ENCODE peak calls at places on chromosomes 13 and 19, in five cellular contexts. G, S, X, P and M are unnamed samples.

GRCh38 chr19:10882108-10882457 is 10.7 kb downstream of the CARM1 start:
- DNase-seq in G (no peak), S (no peak), X (no peak), P (no peak), M (no peak)

GRCh38 chr13:74243637-74244526 is 109.7 kb upstream of the KLF12 start:
- DNase-seq in G (no peak), S (peak; percentile 79), X (no peak), P (no peak), M (no peak)

GRCh38 chr13:25292301-25292700 is 5.0 kb upstream of the MTMR6 start:
- DNase-seq in G (peak; percentile 57), S (peak; percentile 18), X (peak; percentile 95), P (no peak), M (no peak)

GRCh38 chr19:43594710-43595604 is 977 bp downstream of the IRGQ start:
- DNase-seq in G (peak; percentile 89), S (peak; percentile 33), X (no peak), P (peak; percentile 38), M (peak; percentile 91)

GRCh38 chr19:2491130-2491801 is 15.3 kb downstream of the GADD45B start:
- DNase-seq in G (no peak), S (peak; percentile 89), X (no peak), P (peak; percentile 81), M (no peak)

GRCh38 chr13:21328201-21328600 is 130.9 kb downstream of the ZDHHC20 start:
- DNase-seq in G (peak; percentile 80), S (no peak), X (no peak), P (no peak), M (peak; percentile 58)

GRCh38 chr19:48454150-48454730 is 1.1 kb upstream of the KCNJ14 start:
- DNase-seq in G (no peak), S (no peak), X (no peak), P (no peak), M (no peak)

GRCh38 chr13:89407357-89407756 is 1736.2 kb downstream of the SLITRK5 start:
- DNase-seq in G (no peak), S (no peak), X (no peak), P (no peak), M (no peak)

GRCh38 chr19:28319208-28319607 is 893.7 kb downstream of the UQCRFS1 start:
- DNase-seq in G (no peak), S (no peak), X (no peak), P (no peak), M (no peak)

GRCh38 chr19:37872383-37872782 is 34.0 kb downstream of the WDR87 start:
- DNase-seq in G (no peak), S (peak; percentile 22), X (no peak), P (no peak), M (no peak)

GRCh38 chr19:55443045-55443823 is at the start of gene SHISA7:
- DNase-seq in G (peak; percentile 69), S (no peak), X (no peak), P (no peak), M (peak; percentile 48)

GRCh38 chr19:55441692-55442321 is 1.3 kb downstream of the SHISA7 start:
- DNase-seq in G (peak; percentile 87), S (no peak), X (no peak), P (no peak), M (peak; percentile 48)

GRCh38 chr19:55440411-55441105 is 2.5 kb downstream of the SHISA7 start:
- DNase-seq in G (peak; percentile 89), S (no peak), X (no peak), P (no peak), M (peak; percentile 60)

GRCh38 chr19:55442372-55443044 is 592 bp downstream of the SHISA7 start:
- DNase-seq in G (peak; percentile 62), S (no peak), X (no peak), P (no peak), M (peak; percentile 48)

DNA sequence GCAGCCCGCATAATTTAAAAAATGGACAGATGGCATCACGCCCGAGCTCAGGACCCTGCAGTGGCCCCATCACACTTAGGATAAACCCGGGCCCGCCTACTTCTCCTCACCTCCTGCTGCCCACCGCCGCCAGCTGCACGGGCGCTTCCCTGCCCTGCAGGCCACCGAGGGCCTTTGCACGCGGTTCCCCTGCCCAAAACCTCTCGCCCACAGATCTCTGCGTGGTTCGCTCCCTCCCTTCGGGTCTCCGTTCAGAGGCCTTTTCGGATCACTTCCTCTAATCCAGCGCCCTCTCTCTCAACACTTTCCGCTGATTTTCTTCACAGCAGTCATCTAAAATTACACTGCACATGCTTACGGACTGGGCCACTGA is 1.8 kb downstream of the SHISA7 start:
- DNase-seq in G (peak; percentile 54), S (no peak), X (no peak), P (no peak), M (no peak)
- TF ChIP-seq EZH2 in G (no peak), S (no peak), X (no peak), P (no peak), M (no peak)

GRCh38 chr19:45574526-45574925 is 10.1 kb downstream of the OPA3 start:
- DNase-seq in G (no peak), S (no peak), X (no peak), P (no peak), M (no peak)

GRCh38 chr19:45567609-45568008 is 17.0 kb downstream of the OPA3 start:
- DNase-seq in G (no peak), S (no peak), X (no peak), P (peak; percentile 56), M (no peak)

GRCh38 chr19:45571457-45572220 is 13.0 kb downstream of the OPA3 start:
- DNase-seq in G (no peak), S (no peak), X (no peak), P (no peak), M (no peak)

GRCh38 chr19:45568732-45569131 is 15.9 kb downstream of the OPA3 start:
- DNase-seq in G (no peak), S (peak; percentile 69), X (no peak), P (peak; percentile 76), M (no peak)

DNA sequence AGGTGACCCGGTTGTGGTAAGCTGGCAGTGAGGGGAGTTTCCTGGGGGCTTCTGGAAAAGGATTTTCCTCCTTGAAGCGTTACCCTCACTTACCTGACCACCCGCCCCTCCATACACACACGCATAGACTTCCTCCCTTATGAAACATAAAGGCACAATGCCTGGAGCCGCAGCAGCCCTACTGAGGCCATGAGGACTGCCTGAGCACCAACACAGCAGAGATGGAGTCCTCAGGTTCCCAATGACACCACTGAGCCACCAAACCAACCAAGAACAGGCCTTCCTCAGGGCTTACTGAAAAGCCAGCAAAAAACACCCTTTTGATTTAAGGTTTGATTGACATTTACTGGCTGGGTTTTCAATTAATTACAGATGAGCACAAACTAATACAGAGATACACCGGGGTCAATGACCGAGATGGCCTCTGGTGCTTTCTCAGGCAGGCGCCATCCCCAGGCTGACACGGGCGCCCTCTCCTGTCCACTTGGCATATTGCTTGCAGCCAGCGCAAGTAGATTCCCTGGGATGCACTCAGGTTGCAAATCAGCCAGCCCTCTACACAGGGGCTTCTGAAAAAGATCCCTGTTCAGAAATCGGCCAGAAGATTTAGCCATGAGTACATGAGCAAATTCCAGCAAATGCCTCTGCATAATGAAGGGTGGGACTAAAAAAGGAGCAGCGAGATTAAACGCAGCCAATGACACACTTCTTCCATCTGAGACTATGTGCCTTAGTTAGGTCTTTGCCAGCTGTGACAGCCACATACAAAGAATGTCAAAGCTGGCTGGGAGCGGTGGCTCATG is 14.8 kb downstream of the OPA3 start:
- DNase-seq in G (peak; percentile 88), S (no peak), X (no peak), P (peak; percentile 38), M (peak; percentile 80)
- H3K27ac ChIP-seq in G (no peak overlapping the region), S (no peak overlapping the region), X (no peak overlapping the region), P (peak overlapping the region; percentile 75), M (no peak overlapping the region)

GRCh38 chr19:3881272-3882040 is 971 bp downstream of the ATCAY start:
- DNase-seq in G (peak; percentile 77), S (no peak), X (no peak), P (no peak), M (peak; percentile 52)

GRCh38 chr19:3879656-3880055 is 829 bp upstream of the ATCAY start:
- DNase-seq in G (no peak), S (no peak), X (no peak), P (no peak), M (no peak)

GRCh38 chr19:3882041-3882384 is 1.5 kb downstream of the ATCAY start:
- DNase-seq in G (no peak), S (no peak), X (no peak), P (no peak), M (no peak)

GRCh38 chr19:3880471-3881271 is at the start of gene ATCAY:
- DNase-seq in G (peak; percentile 87), S (no peak), X (no peak), P (no peak), M (peak; percentile 91)
- TF ChIP-seq EZH2 in G (no peak), S (peak; percentile 74), X (no peak), P (no peak), M (peak; percentile 32)

GRCh38 chr13:33322965-33323668 is 37.6 kb upstream of the STARD13 start:
- DNase-seq in G (no peak), S (no peak), X (no peak), P (no peak), M (no peak)
- H3K27ac ChIP-seq in G (no peak overlapping the region), S (no peak overlapping the region), X (no peak overlapping the region), P (no peak overlapping the region), M (no peak overlapping the region)